ENCODE peak calls at places on chromosome 5, in eight cellular contexts. G is nucleus accumbens; O is NCI-H345; V is lower leg skin; E is NCI-H524; F is stimulated activated CD8-positive, alpha-beta memory T cell treated with anti-CD3 and anti-CD28 coated beads, Interleukin-2, amount 100 ng/mL, for 1 hour; B is thoracic aorta; T is stimulated activated CD4-positive, alpha-beta T cell treated with anti-CD3 and anti-CD28 coated beads, TNF-alpha, amount 100 ng/mL, for 1 hour. S is an unnamed sample.

GRCh38 chr5:157358871-157359270 is 92.9 kb downstream of the CYFIP2 start:
- DNase-seq in G (no peak), O (no peak), V (no peak), E (no peak), F (no peak), B (no peak), T (no peak), S (no peak)

GRCh38 chr5:135343417-135343816 is 55.6 kb downstream of the MACROH2A1 start:
- DNase-seq in G (no peak), O (no peak), V (peak; percentile 28), E (no peak), F (no peak), B (no peak), T (no peak), S (no peak)

GRCh38 chr5:53560506-53561191 is at the start of gene NDUFS4:
- DNase-seq in G (peak; percentile 79), O (peak; percentile 89), V (peak; percentile 94), E (peak; percentile 59), F (peak; percentile 60), B (peak; percentile 60), T (peak; percentile 31), S (peak; percentile 70)

GRCh38 chr5:179754024-179754423 is 21.4 kb downstream of the MAML1 start:
- DNase-seq in G (no peak), O (no peak), V (peak; percentile 17), E (peak; percentile 18), F (no peak), B (no peak), T (no peak), S (no peak)

GRCh38 chr5:110442856-110443255 is 283.6 kb downstream of the TMEM232 start:
- DNase-seq in G (no peak), O (no peak), V (no peak), E (no peak), F (no peak), B (no peak), T (no peak), S (no peak)

GRCh38 chr5:177347699-177348098 is 3.8 kb downstream of the LMAN2 start:
- DNase-seq in G (no peak), O (no peak), V (no peak), E (no peak), F (no peak), B (no peak), T (no peak), S (no peak)

GRCh38 chr5:148850836-148851235 is 24.4 kb downstream of the ADRB2 start:
- DNase-seq in G (no peak), O (no peak), V (no peak), E (no peak), F (no peak), B (no peak), T (no peak), S (no peak)

GRCh38 chr5:178332096-178332780 is 99.6 kb upstream of the PHYKPL start:
- DNase-seq in G (no peak), O (no peak), V (no peak), E (no peak), F (no peak), B (no peak), T (no peak), S (no peak)

GRCh38 chr5:180289433-180289832 is 2.5 kb downstream of the MAPK9 start:
- DNase-seq in G (no peak), O (peak; percentile 41), V (peak; percentile 61), E (no peak), F (no peak), B (no peak), T (no peak), S (no peak)

GRCh38 chr5:125026900-125027731 is 280.7 kb upstream of the ZNF608 start:
- DNase-seq in G (no peak), O (no peak), V (no peak), E (no peak), F (no peak), B (no peak), T (no peak), S (peak; percentile 7)

GRCh38 chr5:10301842-10302610 is 5.7 kb downstream of the CMBL start:
- DNase-seq in G (no peak), O (peak; percentile 21), V (no peak), E (no peak), F (no peak), B (peak; percentile 31), T (no peak), S (no peak)

GRCh38 chr5:157734466-157734865 is 3.2 kb downstream of the THG1L start:
- DNase-seq in G (no peak), O (no peak), V (no peak), E (no peak), F (no peak), B (no peak), T (no peak), S (no peak)

GRCh38 chr5:1665803-1666202 is 133.8 kb downstream of the MRPL36 start:
- DNase-seq in G (no peak), O (no peak), V (no peak), E (no peak), F (no peak), B (no peak), T (no peak), S (no peak)

GRCh38 chr5:121982089-121982488 is 20.3 kb downstream of the SRFBP1 start:
- DNase-seq in G (no peak), O (no peak), V (no peak), E (no peak), F (no peak), B (no peak), T (no peak), S (no peak)

GRCh38 chr5:132013006-132013689 is 1.7 kb upstream of the ACSL6 start:
- DNase-seq in G (no peak), O (no peak), V (peak; percentile 71), E (no peak), F (no peak), B (no peak), T (no peak), S (no peak)

GRCh38 chr5:113384787-113385186 is 50.0 kb downstream of the TSSK1B start:
- DNase-seq in G (no peak), O (no peak), V (no peak), E (no peak), F (no peak), B (no peak), T (no peak), S (no peak)

S was measured in NCI-H187.